ENCODE peak calls at places on chromosomes 13 and 19, in seven cellular contexts. Q is CD8-positive, alpha-beta T cell; W is lower leg skin; A is HFF-Myc; H is sigmoid colon; I is kidney epithelial cell; V is GM20000. G is an unnamed sample.

GRCh38 chr19:39409886-39410619 is 2.4 kb upstream of the PLEKHG2 start:
- DNase-seq in Q (peak; percentile 84), H (peak; percentile 95), A (no peak), V (peak; percentile 83), I (no peak), W (peak; percentile 76), G (peak; percentile 94)

GRCh38 chr13:50998326-50998725 is 88.7 kb downstream of the RNASEH2B start:
- DNase-seq in I (no peak), W (no peak), A (no peak), H (no peak), V (no peak), Q (no peak), G (no peak)

GRCh38 chr13:112905990-112906641 is 62.9 kb upstream of the MCF2L start:
- DNase-seq in W (no peak), A (no peak), Q (no peak), H (no peak), V (no peak), I (no peak), G (no peak)

GRCh38 chr13:41942462-41943094 is 18.3 kb downstream of the VWA8 start:
- DNase-seq in W (no peak), Q (no peak), H (no peak), V (no peak), A (no peak), I (no peak), G (no peak)

GRCh38 chr13:106804996-106805395 is 237.1 kb upstream of the ARGLU1 start:
- DNase-seq in V (no peak), H (no peak), A (no peak), I (no peak), W (no peak), Q (no peak), G (no peak)

GRCh38 chr13:113802761-113803160 is 43.7 kb downstream of the TMEM255B start:
- DNase-seq in H (peak; percentile 53), A (no peak), V (no peak), W (no peak), I (no peak), Q (no peak), G (no peak)

GRCh38 chr13:42893346-42893745 is 98.7 kb downstream of the EPSTI1 start:
- DNase-seq in I (no peak), W (no peak), Q (no peak), V (no peak), A (no peak), H (no peak), G (no peak)

GRCh38 chr13:95676100-95676774 is 702 bp upstream of the DNAJC3 start:
- DNase-seq in A (no peak), V (no peak), Q (peak; percentile 37), H (no peak), I (no peak), W (peak; percentile 21), G (no peak)

GRCh38 chr13:33158271-33158670 is 127.3 kb downstream of the STARD13 start:
- DNase-seq in I (no peak), V (no peak), Q (no peak), W (no peak), H (no peak), A (no peak), G (no peak)

GRCh38 chr13:41546372-41547252 is 89.3 kb downstream of the RGCC start:
- DNase-seq in W (no peak), I (peak; percentile 71), V (no peak), A (no peak), H (no peak), Q (no peak), G (no peak)

GRCh38 chr19:2782936-2783780 is at the start of gene SGTA:
- DNase-seq in A (peak; percentile 97), H (peak; percentile 99), I (peak; percentile 95), Q (peak; percentile 96), V (peak; percentile 98), W (peak; percentile 98), G (peak; percentile 99)
- TF ChIP-seq CTCF in A (peak; percentile 18), H (peak; percentile 15), I (peak; percentile 40), Q (no peak), V (no peak), W (no peak), G (no peak)

DNA sequence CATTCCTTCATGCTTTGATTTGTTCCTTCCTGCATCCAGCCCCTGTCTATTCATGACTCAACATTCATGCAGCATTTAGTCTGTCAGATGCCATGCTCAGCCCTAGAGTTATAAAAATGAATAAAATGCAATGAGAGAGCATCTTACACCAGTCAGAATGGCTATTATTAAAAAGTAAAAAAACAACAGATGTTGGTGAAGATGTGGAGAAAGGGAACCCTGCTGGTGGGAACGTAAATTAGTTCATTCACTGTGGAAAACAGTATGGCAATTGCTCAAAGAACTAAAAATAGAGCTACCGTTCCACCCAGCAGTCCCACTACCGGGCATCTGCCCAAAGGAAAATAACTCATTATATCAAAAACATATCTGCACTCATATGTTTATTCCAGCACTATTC is 70.0 kb upstream of the GTF3A start:
- DNase-seq in I (no peak), A (no peak), V (no peak), W (no peak), H (no peak), Q (no peak), G (no peak)
- TF ChIP-seq CTCF in I (no peak), A (no peak), V (no peak), W (no peak), H (peak; percentile 12), Q (no peak), G (no peak)

DNA sequence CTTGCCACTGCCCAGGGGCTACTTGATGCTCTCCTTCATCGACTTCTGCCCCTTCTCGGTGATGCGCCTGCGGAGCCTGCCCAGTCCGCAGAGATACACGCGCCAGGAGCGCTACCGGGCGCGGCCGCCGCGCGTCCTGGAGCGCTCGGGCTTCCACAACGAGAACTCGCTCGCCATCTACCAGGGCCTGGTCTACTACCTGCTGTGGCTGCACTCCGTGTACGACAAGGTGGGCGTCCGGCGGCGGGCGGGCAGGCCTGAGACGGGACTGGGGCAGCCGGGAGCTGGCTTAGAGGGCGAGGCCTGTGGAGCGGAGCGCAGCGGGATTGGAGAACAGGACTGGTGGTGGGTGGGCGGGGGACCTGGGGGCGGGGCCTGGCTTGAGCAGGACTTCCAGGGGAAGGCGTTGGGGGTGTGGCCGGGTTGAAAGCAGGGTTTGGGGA is 12.7 kb upstream of the PSMD8 start:
- DNase-seq in H (peak; percentile 79), Q (peak; percentile 58), A (no peak), V (peak; percentile 85), I (peak; percentile 50), W (peak; percentile 69), G (no peak)
- TF ChIP-seq CTCF in H (no peak), Q (peak; percentile 16), A (no peak), V (no peak), I (no peak), W (no peak), G (no peak)

GRCh38 chr19:50877338-50877737 is 4.1 kb downstream of the KLK2 start:
- DNase-seq in W (no peak), I (no peak), H (no peak), Q (no peak), V (no peak), A (no peak), G (no peak)

GRCh38 chr19:50878851-50879250 is 5.6 kb downstream of the KLK2 start:
- DNase-seq in V (peak; percentile 28), Q (no peak), H (no peak), W (no peak), I (no peak), A (no peak), G (no peak)

GRCh38 chr19:50880241-50880640 is 7.0 kb downstream of the KLK2 start:
- DNase-seq in Q (no peak), I (no peak), H (no peak), V (no peak), W (no peak), A (no peak), G (no peak)

DNA sequence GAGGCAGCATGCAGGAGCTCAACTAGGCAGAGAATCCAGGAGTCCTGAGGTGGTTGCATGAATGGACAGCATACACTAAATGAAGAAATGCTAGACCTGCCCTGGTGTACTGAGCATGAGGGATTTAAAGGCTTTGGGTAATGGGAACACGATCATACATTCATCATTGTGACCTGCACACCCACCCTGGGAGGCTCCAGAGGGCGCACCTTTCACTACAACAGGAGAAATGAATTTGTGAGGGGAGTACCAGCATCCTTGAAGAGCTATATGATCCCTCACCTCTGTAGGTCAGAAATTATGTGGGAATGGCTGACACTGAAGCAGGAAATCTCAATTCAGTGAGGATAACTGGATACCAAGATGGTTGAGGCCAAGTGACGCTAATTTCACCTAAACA is 8.9 kb downstream of the KLK2 start:
- DNase-seq in Q (no peak), W (no peak), V (no peak), I (no peak), A (no peak), H (no peak), G (no peak)
- TF ChIP-seq CTCF in Q (no peak), W (no peak), V (no peak), I (no peak), A (peak; percentile 8), H (no peak), G (no peak)

G was measured in coronary artery.